ENCODE peak calls at places on chromosomes 6 and 20, in six cellular contexts. R, O, N, B, K and C are unnamed samples.

GRCh38 chr6:101840100-101840499 is 446.6 kb downstream of the GRIK2 start:
- DNase-seq in R (no peak), O (no peak), N (no peak), B (no peak), K (no peak), C (no peak)

GRCh38 chr6:152727507-152727906 is 23.1 kb upstream of the VIP start:
- DNase-seq in R (no peak), O (no peak), N (no peak), B (no peak), K (no peak), C (no peak)

GRCh38 chr6:157550114-157550989 is 169.4 kb downstream of the ZDHHC14 start:
- DNase-seq in R (no peak), O (no peak), N (no peak), B (no peak), K (no peak), C (no peak)

GRCh38 chr6:77740380-77740779 is 87.5 kb downstream of the MEI4 start:
- DNase-seq in R (no peak), O (no peak), N (no peak), B (no peak), K (no peak), C (peak)

GRCh38 chr6:35736982-35737412 is at the start of gene ARMC12:
- DNase-seq in R (no peak), O (no peak), N (no peak), B (no peak), K (no peak), C (no peak)

GRCh38 chr6:82767447-82767846 is 298.2 kb downstream of the UBE3D start:
- DNase-seq in R (no peak), O (no peak), N (no peak), B (no peak), K (no peak), C (no peak)

GRCh38 chr6:89412071-89413005 is at the start of gene RRAGD:
- DNase-seq in R (peak), O (peak), N (peak), B (peak), K (peak), C (peak)

GRCh38 chr6:56649053-56649769 is 6.5 kb upstream of the DST start:
- DNase-seq in R (no peak), O (no peak), N (no peak), B (no peak), K (no peak), C (peak)

GRCh38 chr6:2979819-2980464 is 8.6 kb upstream of the SERPINB6 start:
- DNase-seq in R (no peak), O (no peak), N (no peak), B (peak), K (no peak), C (peak)

GRCh38 chr6:93550551-93551276 is 131.4 kb upstream of the EPHA7 start:
- DNase-seq in R (no peak), O (no peak), N (no peak), B (no peak), K (no peak), C (no peak)

DNA sequence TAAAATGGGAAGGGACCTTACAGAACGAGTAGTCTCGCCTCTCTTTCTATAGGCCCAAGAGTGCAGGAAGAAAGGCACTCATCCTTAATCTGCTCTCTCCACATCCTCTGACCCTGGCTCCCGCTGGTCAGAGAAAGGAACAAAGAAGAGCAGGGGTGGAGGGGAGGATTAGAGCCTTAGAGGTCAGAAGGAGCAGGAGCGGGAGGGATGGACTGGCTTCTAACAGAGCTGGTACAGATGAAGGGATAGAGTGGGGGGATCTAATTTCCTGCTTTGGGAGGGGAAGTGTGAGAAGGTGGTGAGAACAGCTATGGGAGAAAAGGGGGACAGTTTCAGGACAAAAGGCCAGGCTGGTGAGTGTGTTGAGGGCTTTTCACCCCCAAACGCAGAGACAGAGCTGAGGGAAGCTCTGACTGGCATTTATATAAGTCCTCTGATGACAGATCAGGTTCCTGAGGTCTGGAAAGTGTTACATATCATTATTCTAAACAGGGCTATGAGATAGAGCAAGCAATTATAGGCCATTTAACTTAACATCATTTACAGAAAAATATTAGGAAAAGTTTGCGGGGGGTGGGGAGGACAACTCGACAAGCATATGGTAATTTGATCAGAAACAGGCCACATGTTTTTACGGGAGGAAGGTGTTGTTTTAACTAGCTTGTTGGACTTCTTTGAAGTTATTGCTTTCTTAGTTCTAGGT is 111.1 kb downstream of the FOXC1 start:
- DNase-seq in R (no peak), O (no peak), N (no peak), B (no peak), K (no peak), C (no peak)
- TF ChIP-seq POLR2A in R (no peak), O (no peak), N (no peak), B (no peak), K (no peak), C (no peak)

GRCh38 chr6:164398647-164399046 is 910.8 kb downstream of the C6orf118 start:
- DNase-seq in R (no peak), O (no peak), N (no peak), B (no peak), K (no peak), C (no peak)
- TF ChIP-seq POLR2A in R (no peak), O (no peak), N (no peak), B (no peak), K (no peak), C (no peak)

DNA sequence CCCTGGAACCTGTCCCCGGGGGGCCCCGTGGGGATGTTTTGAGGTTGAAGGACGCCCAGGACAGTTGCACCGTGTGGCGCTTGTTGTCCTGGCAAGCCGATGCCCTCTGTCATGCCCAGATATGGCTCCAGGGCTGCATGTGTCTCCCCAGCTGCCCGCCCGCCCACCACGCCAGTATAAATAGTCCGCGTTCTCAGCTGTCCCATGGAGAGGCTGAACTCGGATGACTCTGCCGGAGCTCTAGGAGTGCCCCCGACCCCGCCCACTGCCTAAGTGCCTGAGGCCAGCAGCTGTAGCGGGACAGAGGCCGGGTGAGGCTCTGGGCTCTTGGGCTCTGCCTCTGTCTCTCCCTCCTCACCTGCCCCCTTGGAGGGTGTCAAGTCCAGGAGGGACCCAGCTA is 83.0 kb upstream of the GATA5 start:
- DNase-seq in R (no peak), O (no peak), N (no peak), B (no peak), K (no peak), C (no peak)
- TF ChIP-seq POLR2A in R (no peak), O (no peak), N (no peak), B (no peak), K (no peak), C (no peak)

GRCh38 chr6:85390105-85390728 is 59.7 kb upstream of the NT5E start:
- DNase-seq in R (no peak), O (no peak), N (no peak), B (no peak), K (no peak), C (no peak)

GRCh38 chr6:85392379-85392778 is 57.5 kb upstream of the NT5E start:
- DNase-seq in R (no peak), O (no peak), N (no peak), B (no peak), K (no peak), C (no peak)

GRCh38 chr6:85388531-85388930 is 61.4 kb upstream of the NT5E start:
- DNase-seq in R (no peak), O (no peak), N (no peak), B (no peak), K (no peak), C (no peak)

GRCh38 chr6:85390775-85391174 is 59.1 kb upstream of the NT5E start:
- DNase-seq in R (no peak), O (no peak), N (no peak), B (no peak), K (no peak), C (no peak)

GRCh38 chr6:85389180-85389797 is 60.6 kb upstream of the NT5E start:
- DNase-seq in R (no peak), O (no peak), N (no peak), B (no peak), K (no peak), C (no peak)
- TF ChIP-seq POLR2A in R (no peak), O (no peak), N (no peak), B (no peak), K (no peak), C (no peak)

DNA sequence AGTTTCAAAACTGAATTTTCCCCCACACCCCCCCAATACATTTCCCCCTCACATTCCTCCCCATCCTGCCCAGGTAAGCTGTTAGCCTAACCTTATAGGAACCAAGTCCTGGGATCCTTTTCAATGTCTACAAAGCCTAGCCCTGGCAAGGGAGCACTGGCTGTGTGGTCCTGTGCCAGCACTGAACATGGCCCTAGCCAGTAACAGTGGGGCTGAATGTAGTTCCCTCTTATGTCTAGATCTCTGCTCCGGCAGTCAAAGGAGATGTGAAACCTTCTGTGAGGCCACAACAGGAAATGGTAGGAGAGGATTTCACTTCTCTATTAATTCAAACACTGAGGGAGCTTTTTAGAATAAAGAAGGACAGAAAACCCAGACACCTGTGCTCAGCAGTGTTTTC is 3.4 kb upstream of the HLA-DMB start:
- DNase-seq in R (peak), O (no peak), N (no peak), B (no peak), K (no peak), C (no peak)
- TF ChIP-seq POLR2A in R (peak), O (peak), N (no peak), B (no peak), K (no peak), C (no peak)

DNA sequence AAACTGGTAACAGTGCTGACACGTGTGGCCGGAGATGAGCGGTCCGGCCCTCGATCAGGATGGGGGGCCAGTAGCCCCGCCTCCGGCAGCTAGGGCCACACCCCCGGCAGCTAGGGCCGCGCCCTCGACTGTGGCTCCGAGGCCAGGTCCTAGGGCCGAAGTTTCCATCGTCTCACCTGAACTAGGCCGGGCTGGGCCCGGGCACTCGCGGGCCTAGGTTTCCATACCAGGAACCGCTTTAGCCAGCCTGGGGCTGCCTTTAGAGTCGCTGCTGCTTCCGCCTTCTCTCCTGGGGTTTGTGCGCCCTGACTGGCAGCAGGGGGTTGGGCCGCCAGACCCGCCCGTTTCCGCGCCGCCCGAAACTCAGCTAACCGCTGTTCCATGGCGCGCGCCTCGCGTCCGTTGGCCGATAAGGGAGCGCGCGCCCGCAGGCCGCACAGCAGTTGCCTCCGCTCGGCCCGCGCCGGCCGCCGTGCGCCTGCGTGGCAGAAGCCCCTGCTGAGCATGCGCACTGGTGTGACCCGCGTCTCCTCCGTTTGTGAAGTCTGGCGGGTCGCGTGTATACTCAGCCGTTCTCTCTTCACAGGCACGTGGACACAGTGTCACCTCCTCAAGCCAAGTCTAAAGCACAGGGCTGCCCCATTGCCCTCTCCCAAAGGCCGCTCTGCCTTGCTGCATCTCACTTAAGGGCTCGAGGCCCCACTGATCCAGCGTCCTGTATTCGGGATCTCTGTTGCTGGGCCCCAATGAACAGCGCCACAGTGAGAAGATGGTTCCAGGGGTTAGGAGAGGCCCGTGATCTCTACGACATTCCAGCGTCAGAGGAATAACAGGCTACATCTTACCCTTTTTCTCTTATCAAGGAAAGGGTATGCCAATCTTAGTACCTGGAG is at the start of gene SAYSD1:
- DNase-seq in R (peak), O (peak), N (peak), B (peak), K (peak), C (peak)
- TF ChIP-seq POLR2A in R (peak), O (peak), N (peak), B (peak), K (peak), C (peak)

GRCh38 chr6:158647501-158647900 is 2.4 kb upstream of the SYTL3 start:
- DNase-seq in R (no peak), O (no peak), N (no peak), B (no peak), K (no peak), C (no peak)

GRCh38 chr6:158648682-158649131 is 1.1 kb upstream of the SYTL3 start:
- DNase-seq in R (no peak), O (no peak), N (no peak), B (no peak), K (no peak), C (no peak)

GRCh38 chr6:158646023-158646888 is 1.7 kb upstream of the DYNLT1 start:
- DNase-seq in R (no peak), O (no peak), N (no peak), B (no peak), K (no peak), C (no peak)

GRCh38 chr6:158645064-158646022 is 800 bp upstream of the DYNLT1 start:
- DNase-seq in R (no peak), O (no peak), N (no peak), B (no peak), K (no peak), C (peak)

GRCh38 chr6:158649289-158650143 is at the start of gene SYTL3:
- DNase-seq in R (peak), O (peak), N (no peak), B (no peak), K (no peak), C (no peak)
- TF ChIP-seq POLR2A in R (peak), O (peak), N (no peak), B (no peak), K (no peak), C (no peak)

DNA sequence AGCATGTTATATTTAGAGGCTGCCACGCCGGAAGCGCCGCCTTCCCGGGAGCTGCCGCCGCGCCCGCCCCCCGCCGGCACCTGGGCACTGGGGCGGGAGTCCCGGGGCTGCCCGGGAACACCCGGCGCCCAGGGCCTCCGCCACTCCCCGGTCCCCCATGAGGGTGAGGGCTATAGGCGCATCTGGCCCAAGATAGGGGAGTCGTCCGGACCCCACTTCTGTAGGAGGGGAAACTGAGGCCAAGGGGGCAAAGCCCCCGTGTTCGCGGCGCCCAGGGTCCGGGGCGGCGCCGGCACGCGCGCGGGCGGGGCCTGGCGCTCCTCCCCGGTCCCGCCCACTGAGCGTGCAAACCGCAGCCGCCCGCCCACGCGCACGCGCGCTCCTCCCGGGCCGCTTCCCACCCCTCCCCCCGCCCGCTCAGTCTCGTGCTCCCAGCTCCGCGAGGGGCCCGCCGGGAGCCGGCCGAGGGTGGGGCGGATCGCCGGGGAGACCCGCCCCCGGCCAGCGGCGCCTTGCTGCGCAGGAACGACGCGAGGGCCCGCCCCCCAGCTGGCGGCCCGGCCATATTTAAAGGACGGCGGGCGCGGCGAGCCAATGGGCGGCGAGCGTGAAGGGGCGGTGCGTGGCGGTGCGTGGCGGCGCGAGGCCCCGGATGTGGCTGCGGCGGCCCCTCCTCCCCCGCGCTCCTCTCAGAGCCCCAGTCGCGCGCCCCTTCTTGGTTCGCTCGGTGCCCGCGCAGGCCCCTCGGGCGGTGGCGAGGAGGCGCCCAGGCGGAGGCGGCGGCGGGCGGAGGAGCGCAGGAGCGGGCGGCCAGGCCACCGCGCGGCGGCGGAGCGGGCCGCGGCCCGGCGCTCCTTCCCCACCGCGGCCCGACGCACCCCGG is at the start of gene LSM14B:
- DNase-seq in R (peak), O (peak), N (peak), B (peak), K (peak), C (peak)
- TF ChIP-seq POLR2A in R (peak), O (peak), N (peak), B (no peak), K (peak), C (peak)

GRCh38 chr20:45347936-45348809 is at the start of gene SDC4:
- DNase-seq in R (peak), O (peak), N (no peak), B (peak), K (peak), C (peak)
- TF ChIP-seq POLR2A in R (peak), O (peak), N (peak), B (peak), K (no peak), C (peak)

GRCh38 chr20:18567739-18568091 is 483 bp downstream of the SMIM26 start:
- DNase-seq in R (no peak), O (no peak), N (no peak), B (no peak), K (no peak), C (no peak)

GRCh38 chr20:18571578-18571977 is 4.3 kb downstream of the SMIM26 start:
- DNase-seq in R (no peak), O (no peak), N (no peak), B (no peak), K (no peak), C (no peak)

GRCh38 chr20:18571009-18571408 is 3.8 kb downstream of the SMIM26 start:
- DNase-seq in R (no peak), O (no peak), N (no peak), B (no peak), K (no peak), C (no peak)

GRCh38 chr20:18566892-18567738 is at the start of gene SMIM26:
- DNase-seq in R (peak), O (peak), N (peak), B (peak), K (peak), C (peak)
- TF ChIP-seq POLR2A in R (peak), O (peak), N (peak), B (peak), K (no peak), C (peak)